ENCODE peak calls at places on chromosomes 11 and 22, in nine cellular contexts. J, Z, W, H, O, T, Y, N and I are unnamed samples.

GRCh38 chr11:61023086-61024035 is 51.9 kb downstream of the CD6 start:
- DNase-seq in Y (no peak), Z (no peak), J (no peak), W (no peak), H (no peak), N (no peak), T (no peak), O (no peak), I (no peak)

GRCh38 chr11:62479631-62480201 is 60.9 kb downstream of the SCGB1A1 start:
- DNase-seq in J (no peak), Y (no peak), N (no peak), Z (peak; percentile 31), H (no peak), W (peak; percentile 87), T (no peak), O (no peak), I (no peak)

GRCh38 chr11:131534031-131534430 is 163.6 kb downstream of the NTM start:
- DNase-seq in Z (no peak), T (no peak), Y (no peak), J (no peak), W (no peak), N (no peak), H (no peak), O (no peak), I (no peak)

GRCh38 chr22:42624551-42625106 is 9.9 kb upstream of the POLDIP3 start:
- DNase-seq in O (no peak), H (no peak), Y (no peak), W (no peak), N (no peak), J (no peak), Z (no peak), T (no peak), I (no peak)

GRCh38 chr11:33996498-33997454 is 54.8 kb upstream of the CAPRIN1 start:
- DNase-seq in J (peak; percentile 65), T (peak; percentile 64), H (peak; percentile 54), W (peak; percentile 81), Y (peak; percentile 81), N (peak; percentile 63), Z (peak; percentile 80), O (peak; percentile 51), I (peak; percentile 58)

GRCh38 chr11:43853766-43854165 is 26.9 kb upstream of the ALKBH3 start:
- DNase-seq in J (no peak), Z (peak; percentile 33), T (no peak), H (no peak), O (no peak), N (peak; percentile 21), W (peak; percentile 40), Y (no peak), I (no peak)

GRCh38 chr11:116427337-116427902 is 345.4 kb downstream of the BUD13 start:
- DNase-seq in T (no peak), J (no peak), Y (no peak), Z (peak; percentile 5), N (no peak), W (no peak), H (no peak), O (no peak), I (no peak)

GRCh38 chr22:45503071-45503815 is 560 bp downstream of the FBLN1 start:
- DNase-seq in O (no peak), W (no peak), N (no peak), Z (no peak), T (no peak), H (no peak), J (no peak), Y (no peak), I (no peak)

GRCh38 chr22:35740616-35741015 is 22.9 kb downstream of the APOL5 start:
- DNase-seq in Y (no peak), N (no peak), Z (no peak), T (no peak), H (no peak), J (no peak), O (no peak), W (no peak), I (no peak)

GRCh38 chr11:65525659-65526480 is 987 bp downstream of the SCYL1 start:
- DNase-seq in Y (no peak), T (no peak), N (no peak), W (no peak), O (no peak), Z (no peak), J (no peak), H (no peak), I (no peak)

GRCh38 chr11:3674189-3674588 is 3.0 kb upstream of the CHRNA10 start:
- DNase-seq in J (no peak), T (peak; percentile 77), O (no peak), Z (no peak), W (peak; percentile 27), N (peak; percentile 11), H (no peak), Y (no peak), I (peak; percentile 55)

GRCh38 chr11:95453616-95454118 is 222.7 kb upstream of the SESN3 start:
- DNase-seq in W (peak; percentile 54), Y (peak; percentile 8), N (peak; percentile 16), H (peak; percentile 91), Z (peak; percentile 20), O (no peak), J (no peak), T (peak; percentile 9), I (no peak)

GRCh38 chr22:23704062-23704461 is 13.2 kb downstream of the RGL4 start:
- DNase-seq in Z (no peak), Y (no peak), J (no peak), N (no peak), W (no peak), T (no peak), O (no peak), H (no peak), I (no peak)

GRCh38 chr11:131668867-131669780 is 298.7 kb downstream of the NTM start:
- DNase-seq in J (no peak), W (peak; percentile 22), T (peak; percentile 26), O (no peak), Z (peak; percentile 48), N (peak; percentile 31), H (no peak), Y (peak; percentile 16), I (peak; percentile 20)

GRCh38 chr11:94141511-94142307 is 13.1 kb downstream of the PANX1 start:
- DNase-seq in J (no peak), T (no peak), N (no peak), O (no peak), Z (no peak), H (no peak), Y (no peak), W (no peak), I (no peak)

GRCh38 chr11:101862410-101863233 is 52.2 kb upstream of the CEP126 start:
- DNase-seq in Y (peak; percentile 8), H (no peak), N (peak; percentile 91), W (peak; percentile 82), J (no peak), Z (peak; percentile 83), T (peak; percentile 71), O (no peak), I (peak; percentile 72)

GRCh38 chr11:27331984-27332383 is 31.0 kb downstream of the CCDC34 start:
- DNase-seq in J (no peak), O (no peak), W (peak; percentile 28), H (no peak), N (peak; percentile 45), Z (peak; percentile 56), Y (no peak), T (no peak), I (peak; percentile 27)

GRCh38 chr22:47251911-47252310 is 489.5 kb downstream of the TBC1D22A start:
- DNase-seq in W (no peak), T (no peak), O (no peak), Z (no peak), N (no peak), H (no peak), Y (no peak), J (no peak), I (no peak)

GRCh38 chr22:18078329-18079041 is 695 bp downstream of the PEX26 start:
- DNase-seq in J (no peak), H (no peak), W (peak; percentile 21), Z (peak; percentile 22), N (peak; percentile 40), Y (peak; percentile 30), T (no peak), O (no peak), I (peak; percentile 31)

GRCh38 chr22:27292542-27293298 is 508.8 kb downstream of the MN1 start:
- DNase-seq in O (no peak), Z (no peak), T (no peak), H (no peak), Y (no peak), J (no peak), W (no peak), N (no peak), I (no peak)

GRCh38 chr11:111245425-111245824 is at the start of gene POU2AF2:
- DNase-seq in O (no peak), T (no peak), W (no peak), Z (no peak), Y (no peak), J (no peak), N (no peak), H (no peak), I (no peak)

GRCh38 chr11:113322158-113322557 is 7.8 kb downstream of the TTC12 start:
- DNase-seq in Z (no peak), W (no peak), T (no peak), J (no peak), O (no peak), N (no peak), H (no peak), Y (no peak), I (no peak)

GRCh38 chr11:65493367-65494176 is 5.3 kb upstream of the MALAT1 start:
- DNase-seq in Y (peak; percentile 90), H (peak; percentile 84), T (peak; percentile 91), O (no peak), Z (peak; percentile 93), W (peak; percentile 98), N (peak; percentile 97), J (no peak), I (peak; percentile 99)

GRCh38 chr11:57466680-57467079 is 6.4 kb downstream of the RTN4RL2 start:
- DNase-seq in J (no peak), Y (no peak), W (no peak), N (no peak), O (no peak), T (no peak), H (no peak), Z (no peak), I (no peak)
- TF ChIP-seq CTCF in J (no peak), Y (no peak), W (no peak), N (no peak), O (no peak), T (no peak), H (no peak), Z (no peak), I (peak; percentile 13)

GRCh38 chr22:50544078-50544745 is 1.5 kb upstream of the KLHDC7B start:
- DNase-seq in O (peak; percentile 88), H (peak; percentile 49), T (peak; percentile 39), Y (peak; percentile 82), J (no peak), W (peak; percentile 53), N (peak; percentile 55), Z (peak; percentile 77), I (peak; percentile 55)
- TF ChIP-seq CTCF in O (peak; percentile 76), H (peak; percentile 22), T (peak; percentile 66), Y (peak; percentile 72), J (peak; percentile 68), W (peak; percentile 47), N (peak; percentile 50), Z (peak; percentile 68), I (peak; percentile 66)

GRCh38 chr11:15770798-15771414 is 585.4 kb downstream of the SOX6 start:
- DNase-seq in W (peak; percentile 51), Z (peak; percentile 66), N (peak; percentile 18), O (no peak), T (peak; percentile 42), J (no peak), Y (peak; percentile 14), H (no peak), I (no peak)
- TF ChIP-seq CTCF in W (peak; percentile 81), Z (peak; percentile 80), N (peak; percentile 72), O (peak; percentile 78), T (peak; percentile 86), J (peak; percentile 73), Y (peak; percentile 51), H (no peak), I (peak; percentile 69)

GRCh38 chr11:1121343-1122331 is 36.1 kb upstream of the MUC5AC start:
- DNase-seq in Z (no peak), H (no peak), O (peak; percentile 35), N (no peak), Y (peak; percentile 25), J (no peak), T (no peak), W (peak; percentile 10), I (no peak)
- TF ChIP-seq CTCF in Z (no peak), H (no peak), O (no peak), N (no peak), Y (no peak), J (no peak), T (no peak), W (no peak), I (no peak)